ENCODE peak calls at places on chromosomes 1 and 21, in six cellular contexts. K, D, N, F, T and P are unnamed samples.

GRCh38 chr1:166172106-166172505 is 5.3 kb upstream of the FAM78B start:
- DNase-seq in K (no peak), D (no peak), N (no peak), F (no peak), T (peak; percentile 18), P (no peak)

GRCh38 chr21:42670884-42671283 is 17.5 kb downstream of the PDE9A start:
- DNase-seq in K (no peak), D (peak; percentile 24), N (no peak), F (no peak), T (no peak), P (no peak)

GRCh38 chr1:221138516-221138915 is 259.3 kb downstream of the HLX start:
- DNase-seq in K (no peak), D (no peak), N (no peak), F (no peak), T (no peak), P (no peak)

GRCh38 chr1:90716243-90716551 is 905 bp downstream of the BARHL2 start:
- DNase-seq in K (no peak), D (no peak), N (no peak), F (no peak), T (no peak), P (no peak)

GRCh38 chr1:232174306-232174705 is 455.6 kb downstream of the SIPA1L2 start:
- DNase-seq in K (no peak), D (no peak), N (no peak), F (no peak), T (no peak), P (no peak)

GRCh38 chr21:42559326-42559725 is 45.7 kb downstream of the SLC37A1 start:
- DNase-seq in K (no peak), D (no peak), N (peak; percentile 3), F (no peak), T (no peak), P (peak; percentile 4)

GRCh38 chr1:50615036-50615750 is 191.9 kb upstream of the DMRTA2 start:
- DNase-seq in K (no peak), D (no peak), N (no peak), F (no peak), T (no peak), P (no peak)

GRCh38 chr1:236451796-236452373 is 57.8 kb downstream of the EDARADD start:
- DNase-seq in K (no peak), D (no peak), N (no peak), F (no peak), T (peak; percentile 85), P (peak; percentile 46)

GRCh38 chr1:37100310-37100709 is 66.0 kb upstream of the GRIK3 start:
- DNase-seq in K (no peak), D (no peak), N (no peak), F (no peak), T (no peak), P (no peak)

GRCh38 chr1:180384606-180385005 is 117.8 kb downstream of the ACBD6 start:
- DNase-seq in K (no peak), D (no peak), N (no peak), F (no peak), T (no peak), P (no peak)

GRCh38 chr1:81071072-81071858 is 729.5 kb upstream of the ADGRL2 start:
- DNase-seq in K (no peak), D (no peak), N (no peak), F (no peak), T (no peak), P (no peak)

GRCh38 chr1:236489710-236490377 is 33.9 kb upstream of the LGALS8 start:
- DNase-seq in K (no peak), D (peak; percentile 52), N (no peak), F (no peak), T (peak; percentile 45), P (peak; percentile 45)

GRCh38 chr1:65062339-65062738 is 85.7 kb upstream of the AK4 start:
- DNase-seq in K (no peak), D (no peak), N (no peak), F (no peak), T (no peak), P (no peak)

GRCh38 chr1:59678065-59678808 is 136.5 kb upstream of the HOOK1 start:
- DNase-seq in K (no peak), D (no peak), N (no peak), F (no peak), T (no peak), P (no peak)

GRCh38 chr1:116153692-116154031 is 42.5 kb downstream of the MAB21L3 start:
- DNase-seq in K (peak; percentile 15), D (no peak), N (no peak), F (no peak), T (no peak), P (no peak)

GRCh38 chr21:38948377-38948776 is 142.6 kb downstream of the ETS2 start:
- DNase-seq in K (no peak), D (no peak), N (no peak), F (no peak), T (no peak), P (no peak)

GRCh38 chr1:7582439-7582972 is 188.6 kb upstream of the VAMP3 start:
- DNase-seq in K (no peak), D (no peak), N (no peak), F (no peak), T (no peak), P (no peak)

GRCh38 chr1:241503444-241503843 is 16.1 kb downstream of the FH start:
- DNase-seq in K (no peak), D (no peak), N (no peak), F (no peak), T (no peak), P (no peak)

GRCh38 chr1:178310685-178311105 is 186.1 kb downstream of the CLEC20A start:
- DNase-seq in K (no peak), D (peak; percentile 89), N (no peak), F (no peak), T (peak; percentile 55), P (no peak)

GRCh38 chr1:58409826-58410225 is 136.7 kb downstream of the OMA1 start:
- DNase-seq in K (no peak), D (no peak), N (peak; percentile 46), F (no peak), T (no peak), P (no peak)

GRCh38 chr1:205588691-205589445 is 42.9 kb downstream of the ELK4 start:
- DNase-seq in K (no peak), D (peak; percentile 60), N (peak; percentile 14), F (peak; percentile 43), T (peak; percentile 87), P (peak; percentile 78)

GRCh38 chr1:213123087-213123486 is 72.0 kb downstream of the RPS6KC1 start:
- DNase-seq in K (no peak), D (no peak), N (no peak), F (no peak), T (no peak), P (no peak)

GRCh38 chr1:234887026-234887910 is 241.4 kb downstream of the TOMM20 start:
- DNase-seq in K (no peak), D (peak; percentile 46), N (peak; percentile 64), F (no peak), T (no peak), P (peak; percentile 94)
- H3K27ac ChIP-seq in K (no peak overlapping the region), D (no peak overlapping the region), N (peak overlapping the region; percentile 85), F (no peak overlapping the region), T (no peak overlapping the region), P (peak overlapping the region; percentile 72)

DNA sequence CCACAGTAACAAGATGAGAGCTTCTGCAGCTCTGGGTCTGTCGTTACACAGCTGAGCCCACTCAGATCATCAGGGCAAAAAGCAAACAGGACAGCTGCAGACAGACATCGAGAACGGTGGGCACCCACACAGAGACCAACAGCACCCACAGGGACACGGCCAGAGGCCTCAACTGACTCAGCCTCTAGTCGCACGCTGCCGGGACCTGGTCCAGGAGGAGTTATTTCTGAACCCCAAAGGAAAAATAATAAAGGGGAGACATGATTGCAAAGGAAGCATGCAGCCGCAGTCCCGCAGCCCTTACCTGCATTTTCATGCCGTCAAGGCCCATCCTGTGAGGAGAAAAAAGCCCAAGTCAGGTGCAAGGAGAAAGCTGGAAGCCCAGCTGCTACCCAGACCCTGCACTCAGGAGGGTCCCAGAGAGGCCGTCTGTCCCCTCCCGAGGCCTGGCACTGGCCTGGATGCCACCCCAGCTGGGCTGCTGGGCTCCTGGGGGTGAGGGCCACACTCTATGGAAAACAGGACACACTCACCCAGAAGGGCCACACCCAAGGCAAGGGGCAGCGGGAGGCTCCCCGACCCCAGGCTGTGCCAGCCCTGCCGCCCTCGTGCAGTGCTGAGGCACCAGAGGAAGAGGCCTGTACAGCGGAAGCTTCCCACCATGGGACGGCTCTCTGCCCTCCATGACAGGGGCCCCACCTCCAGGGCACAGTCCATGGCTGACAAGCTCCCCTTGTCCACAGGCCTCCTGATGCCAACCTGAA is 15.7 kb downstream of the LSS start:
- DNase-seq in K (no peak), D (no peak), N (peak; percentile 8), F (no peak), T (peak; percentile 38), P (no peak)
- H3K27ac ChIP-seq in K (no peak overlapping the region), D (no peak overlapping the region), N (no peak overlapping the region), F (no peak overlapping the region), T (no peak overlapping the region), P (no peak overlapping the region)

DNA sequence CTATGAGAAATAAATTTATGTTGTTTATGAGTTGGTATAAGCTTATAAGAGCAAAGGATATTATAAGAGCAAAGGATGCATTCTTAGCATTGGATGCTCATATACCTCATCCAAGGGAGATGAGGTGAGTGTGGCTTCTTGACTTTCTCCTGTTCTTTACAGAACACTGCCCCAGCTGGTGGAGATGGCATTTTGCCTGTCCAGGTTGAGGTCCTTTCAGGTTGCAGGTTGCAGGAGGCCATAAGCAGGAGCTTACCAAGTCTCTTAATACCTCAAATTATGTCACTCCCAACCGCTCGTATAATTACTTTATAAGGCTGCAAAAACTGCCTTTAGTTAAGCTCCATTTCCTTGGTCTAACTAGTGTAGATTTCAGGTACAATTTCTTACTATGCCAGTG is 66.7 kb downstream of the RPE65 start:
- DNase-seq in K (no peak), D (no peak), N (no peak), F (no peak), T (no peak), P (peak; percentile 84)
- H3K27ac ChIP-seq in K (no peak overlapping the region), D (no peak overlapping the region), N (no peak overlapping the region), F (no peak overlapping the region), T (no peak overlapping the region), P (no peak overlapping the region)

DNA sequence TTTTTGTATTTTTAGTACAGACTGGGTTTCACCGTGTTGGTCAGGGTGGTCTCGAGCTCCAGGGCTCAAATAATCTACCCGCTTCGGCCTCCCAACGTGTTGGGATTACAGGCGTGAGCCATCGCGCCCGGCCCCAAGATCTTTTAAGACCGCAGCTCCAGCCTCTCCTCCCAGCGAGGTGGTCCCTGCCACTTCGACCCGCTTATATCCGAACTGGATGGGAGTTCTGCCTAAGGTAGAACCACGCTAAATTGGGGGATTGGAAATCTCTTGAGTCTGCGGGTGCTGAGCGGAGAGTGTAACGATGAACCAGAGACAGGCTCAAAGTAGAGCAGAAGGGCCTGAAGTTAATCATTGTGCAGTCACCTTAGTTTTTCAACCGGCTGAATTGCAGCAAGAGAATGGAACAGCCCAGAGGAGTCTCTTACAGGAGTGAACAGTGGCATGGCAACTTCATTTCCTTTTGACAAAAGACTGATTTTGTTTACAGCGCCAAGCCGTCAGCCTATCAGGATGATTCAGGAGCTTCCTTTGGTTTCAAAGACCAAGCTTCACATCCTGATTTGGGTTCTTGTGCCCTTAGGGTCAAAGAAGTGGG is 726 bp upstream of the CYB5R1 start:
- DNase-seq in K (no peak), D (no peak), N (no peak), F (no peak), T (no peak), P (no peak)
- H3K27ac ChIP-seq in K (peak overlapping the region; percentile 89), D (no peak overlapping the region), N (peak overlapping the region; percentile 95), F (no peak overlapping the region), T (no peak overlapping the region), P (peak overlapping the region; percentile 62)